ENCODE peak calls at places on chromosomes 2 and 18, in ten cellular contexts. V is heart right ventricle, M is upper lobe of right lung, R is psoas muscle, T is activated T-cell treated with anti-CD3 and anti-CD28 coated beads for 1 hour, D is NCI-H69, Q is HT1080, O is activated T-helper 1 cell treated with Interleukin-2 at 50 U/mL for 16 hours, C is right atrium auricular region, L is ELF-1. E is an unnamed sample.

GRCh38 chr18:61901334-61901986 is 8.7 kb upstream of the RNF152 start:
- DNase-seq in V (no peak), M (no peak), R (no peak), T (no peak), D (peak), Q (peak), O (no peak), C (no peak), L (peak), E (peak)

GRCh38 chr18:57922885-57923284 is 119.8 kb upstream of the ATP8B1 start:
- DNase-seq in V (no peak), M (no peak), R (no peak), T (no peak), D (no peak), Q (no peak), O (no peak), C (no peak), L (no peak), E (no peak)

GRCh38 chr18:62637807-62638687 is 77.3 kb upstream of the PHLPP1 start:
- DNase-seq in V (no peak), M (no peak), R (no peak), T (peak), D (peak), Q (peak), O (peak), C (no peak), L (peak), E (no peak)

GRCh38 chr2:239498576-239498975 is 97.8 kb upstream of the HDAC4 start:
- DNase-seq in V (no peak), M (no peak), R (peak), T (no peak), D (no peak), Q (no peak), O (no peak), C (no peak), L (no peak), E (no peak)

GRCh38 chr2:163558286-163559009 is 177.4 kb downstream of the FIGN start:
- DNase-seq in V (no peak), M (no peak), R (no peak), T (no peak), D (no peak), Q (no peak), O (no peak), C (no peak), L (peak), E (no peak)

GRCh38 chr2:64447317-64448060 is 6.5 kb upstream of the LGALSL start:
- DNase-seq in V (no peak), M (no peak), R (no peak), T (no peak), D (no peak), Q (no peak), O (no peak), C (no peak), L (no peak), E (no peak)

GRCh38 chr18:76764296-76764901 is 58.0 kb upstream of the ZNF236 start:
- DNase-seq in V (no peak), M (no peak), R (no peak), T (no peak), D (peak), Q (no peak), O (no peak), C (no peak), L (no peak), E (no peak)

GRCh38 chr2:153388246-153388645 is 90.3 kb downstream of the RPRM start:
- DNase-seq in V (no peak), M (no peak), R (no peak), T (no peak), D (peak), Q (peak), O (no peak), C (no peak), L (no peak), E (peak)

GRCh38 chr18:75173758-75174157 is 35.2 kb downstream of the PTGR3 start:
- DNase-seq in V (no peak), M (no peak), R (no peak), T (no peak), D (no peak), Q (no peak), O (no peak), C (peak), L (no peak), E (no peak)

GRCh38 chr2:106113362-106113971 is 80.6 kb downstream of the UXS1 start:
- DNase-seq in V (no peak), M (no peak), R (no peak), T (no peak), D (no peak), Q (no peak), O (no peak), C (no peak), L (no peak), E (no peak)

GRCh38 chr2:28148566-28148965 is 244.1 kb upstream of the FOSL2 start:
- DNase-seq in V (no peak), M (no peak), R (no peak), T (no peak), D (no peak), Q (no peak), O (no peak), C (no peak), L (no peak), E (no peak)

GRCh38 chr2:238513346-238513745 is 86.6 kb downstream of the ASB1 start:
- DNase-seq in V (no peak), M (peak), R (no peak), T (no peak), D (peak), Q (peak), O (no peak), C (no peak), L (peak), E (no peak)

GRCh38 chr18:31660763-31661162 is 23.6 kb downstream of the B4GALT6 start:
- DNase-seq in V (no peak), M (no peak), R (no peak), T (no peak), D (peak), Q (no peak), O (no peak), C (no peak), L (no peak), E (no peak)

GRCh38 chr18:10234912-10235439 is 219.5 kb upstream of the APCDD1 start:
- DNase-seq in V (no peak), M (no peak), R (no peak), T (no peak), D (no peak), Q (no peak), O (no peak), C (no peak), L (no peak), E (no peak)

GRCh38 chr2:109265953-109266352 is 136.9 kb downstream of the SH3RF3 start:
- DNase-seq in V (no peak), M (no peak), R (no peak), T (no peak), D (no peak), Q (no peak), O (no peak), C (no peak), L (no peak), E (no peak)

GRCh38 chr2:236816197-236817170 is 246.9 kb downstream of the ACKR3 start:
- DNase-seq in V (no peak), M (no peak), R (no peak), T (no peak), D (no peak), Q (no peak), O (no peak), C (peak), L (no peak), E (no peak)

GRCh38 chr2:100246163-100247145 is 75.8 kb downstream of the LONRF2 start:
- DNase-seq in V (no peak), M (no peak), R (no peak), T (no peak), D (peak), Q (no peak), O (no peak), C (no peak), L (peak), E (no peak)

GRCh38 chr2:38037325-38037724 is 38.6 kb downstream of the CYP1B1 start:
- DNase-seq in V (no peak), M (no peak), R (no peak), T (no peak), D (no peak), Q (no peak), O (no peak), C (no peak), L (no peak), E (no peak)

GRCh38 chr2:37655442-37655841 is 16.0 kb downstream of the CDC42EP3 start:
- DNase-seq in V (no peak), M (no peak), R (no peak), T (no peak), D (peak), Q (no peak), O (no peak), C (no peak), L (no peak), E (no peak)

GRCh38 chr2:236969075-236969474 is 116.6 kb upstream of the COPS8 start:
- DNase-seq in V (no peak), M (no peak), R (peak), T (no peak), D (no peak), Q (no peak), O (no peak), C (no peak), L (no peak), E (no peak)

GRCh38 chr2:205716126-205716525 is 33.8 kb downstream of the NRP2 start:
- DNase-seq in V (no peak), M (no peak), R (no peak), T (no peak), D (no peak), Q (no peak), O (no peak), C (no peak), L (peak), E (no peak)

GRCh38 chr2:187593098-187593497 is 38.9 kb upstream of the TFPI start:
- DNase-seq in V (no peak), M (no peak), R (no peak), T (no peak), D (no peak), Q (no peak), O (no peak), C (no peak), L (no peak), E (no peak)

GRCh38 chr2:191995285-191995684 is 148.4 kb upstream of the CAVIN2 start:
- DNase-seq in V (no peak), M (no peak), R (no peak), T (no peak), D (peak), Q (peak), O (no peak), C (no peak), L (no peak), E (peak)

GRCh38 chr2:150256746-150257145 is 230.7 kb downstream of the RND3 start:
- DNase-seq in V (no peak), M (no peak), R (no peak), T (no peak), D (no peak), Q (no peak), O (no peak), C (no peak), L (no peak), E (no peak)

GRCh38 chr2:11281221-11281620 is 63.2 kb downstream of the ROCK2 start:
- DNase-seq in V (no peak), M (no peak), R (no peak), T (no peak), D (no peak), Q (no peak), O (no peak), C (no peak), L (no peak), E (no peak)